ENCODE peak calls at places on chromosomes 12 and 14, in five cellular contexts. L, D, B, Q and Z are unnamed samples.

GRCh38 chr12:81170072-81170471 is 92.2 kb downstream of the ACSS3 start:
- DNase-seq in L (no peak), D (no peak), B (peak; percentile 64), Q (no peak), Z (no peak)

GRCh38 chr14:89617471-89618291 is 200.6 kb upstream of the FOXN3 start:
- DNase-seq in L (no peak), D (peak; percentile 55), B (peak; percentile 66), Q (no peak), Z (no peak)

GRCh38 chr14:75450381-75451276 is 22.8 kb downstream of the JDP2 start:
- DNase-seq in L (no peak), D (peak; percentile 92), B (peak; percentile 47), Q (no peak), Z (no peak)

GRCh38 chr14:98489115-98489514 is 782.9 kb downstream of the BCL11B start:
- DNase-seq in L (no peak), D (no peak), B (peak; percentile 2), Q (no peak), Z (no peak)

GRCh38 chr12:96811083-96811482 is 96.0 kb upstream of the NEDD1 start:
- DNase-seq in L (no peak), D (no peak), B (peak; percentile 91), Q (no peak), Z (peak; percentile 75)

GRCh38 chr14:103725001-103725682 is 9.5 kb downstream of the ZFYVE21 start:
- DNase-seq in L (no peak), D (no peak), B (no peak), Q (no peak), Z (no peak)

GRCh38 chr14:89680156-89680555 is 263.1 kb upstream of the FOXN3 start:
- DNase-seq in L (no peak), D (no peak), B (no peak), Q (no peak), Z (no peak)

GRCh38 chr14:104223810-104224515 is 85.6 kb downstream of the KIF26A start:
- DNase-seq in L (no peak), D (no peak), B (no peak), Q (no peak), Z (no peak)

GRCh38 chr12:52215587-52216031 is 17.4 kb upstream of the KRT7 start:
- DNase-seq in L (no peak), D (peak; percentile 75), B (peak; percentile 81), Q (no peak), Z (no peak)

GRCh38 chr14:100466111-100466856 is 120.9 kb downstream of the BEGAIN start:
- DNase-seq in L (peak; percentile 84), D (no peak), B (no peak), Q (no peak), Z (no peak)

GRCh38 chr12:119179335-119180021 is 747 bp downstream of the HSPB8 start:
- DNase-seq in L (peak; percentile 80), D (peak; percentile 74), B (no peak), Q (no peak), Z (no peak)

GRCh38 chr12:47039756-47040155 is 39.7 kb upstream of the PCED1B start:
- DNase-seq in L (no peak), D (no peak), B (no peak), Q (no peak), Z (no peak)

GRCh38 chr12:109458086-109458485 is 19.0 kb downstream of the KCTD10 start:
- DNase-seq in L (no peak), D (no peak), B (peak; percentile 85), Q (no peak), Z (no peak)

GRCh38 chr14:77041837-77042557 is 13.5 kb upstream of the IRF2BPL start:
- DNase-seq in L (no peak), D (peak; percentile 89), B (peak; percentile 98), Q (no peak), Z (no peak)

GRCh38 chr14:54105898-54106297 is 149.3 kb upstream of the BMP4 start:
- DNase-seq in L (no peak), D (no peak), B (no peak), Q (no peak), Z (no peak)